ENCODE peak calls at places on chromosomes 4 and X, in seven cellular contexts. M, H, S, Z, T, D and E are unnamed samples.

GRCh38 chr4:150130953-150131352 is 52.7 kb downstream of the DCLK2 start:
- DNase-seq in M (no peak), H (no peak), S (no peak), Z (no peak), T (no peak), D (peak), E (no peak)

GRCh38 chr4:7811536-7812190 is 128.0 kb downstream of the AFAP1 start:
- DNase-seq in M (no peak), H (peak), S (peak), Z (no peak), T (no peak), D (peak), E (peak)

GRCh38 chr4:151646322-151646721 is 114.5 kb downstream of the GATB start:
- DNase-seq in M (no peak), H (no peak), S (no peak), Z (no peak), T (no peak), D (no peak), E (no peak)

GRCh38 chrX:33211356-33212254 is at the start of gene DMD:
- DNase-seq in M (peak), H (peak), S (peak), Z (no peak), T (peak), D (peak), E (peak)

GRCh38 chr4:54539500-54540029 is 118.2 kb upstream of the KIT start:
- DNase-seq in M (peak), H (peak), S (peak), Z (peak), T (no peak), D (peak), E (peak)

GRCh38 chrX:93428497-93428896 is 244.9 kb downstream of the NAP1L3 start:
- DNase-seq in M (no peak), H (no peak), S (no peak), Z (no peak), T (no peak), D (no peak), E (no peak)

GRCh38 chr4:184099541-184099966 is 118.1 kb downstream of the ENPP6 start:
- DNase-seq in M (no peak), H (no peak), S (no peak), Z (no peak), T (no peak), D (peak), E (no peak)

GRCh38 chrX:11130142-11130541 is 19.0 kb downstream of the HCCS start:
- DNase-seq in M (no peak), H (no peak), S (no peak), Z (no peak), T (no peak), D (no peak), E (no peak)

GRCh38 chrX:37825225-37825842 is 22.0 kb downstream of the DYNLT3 start:
- DNase-seq in M (peak), H (no peak), S (peak), Z (peak), T (peak), D (peak), E (peak)

GRCh38 chr4:48127882-48128394 is 6.1 kb downstream of the TXK start:
- DNase-seq in M (peak), H (peak), S (peak), Z (peak), T (peak), D (peak), E (peak)

GRCh38 chrX:49710744-49711319 is 15.0 kb upstream of the PAGE1 start:
- DNase-seq in M (no peak), H (no peak), S (no peak), Z (no peak), T (no peak), D (no peak), E (no peak)

GRCh38 chrX:53374222-53374820 is 48.1 kb downstream of the SMC1A start:
- DNase-seq in M (no peak), H (no peak), S (peak), Z (no peak), T (no peak), D (peak), E (no peak)
- TF ChIP-seq POLR2A in M (no peak), H (no peak), S (no peak), Z (no peak), T (no peak), D (no peak), E (no peak)

DNA sequence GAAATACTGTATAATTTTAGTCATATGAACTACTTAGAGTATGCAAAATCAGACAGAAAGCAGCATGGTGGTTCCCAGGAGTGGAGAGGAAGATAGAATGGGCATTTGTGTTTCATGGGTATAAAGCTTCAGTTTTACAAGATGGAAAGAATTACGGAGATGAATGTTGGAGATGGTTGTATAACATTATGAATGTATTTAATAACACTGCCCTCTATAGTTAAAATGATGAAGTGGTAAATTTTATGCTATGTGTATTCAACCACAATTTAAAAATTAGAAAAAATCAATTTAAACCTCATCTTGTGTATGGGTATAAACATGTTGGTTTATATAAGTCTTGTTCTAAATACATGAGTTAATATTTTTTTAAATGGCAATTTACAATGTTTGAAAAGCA is 521.1 kb downstream of the FSTL5 start:
- DNase-seq in M (peak), H (no peak), S (no peak), Z (no peak), T (no peak), D (no peak), E (no peak)
- TF ChIP-seq CTCF in M (no peak), H (peak), S (no peak), Z (no peak), T (no peak), D (no peak), E (no peak)

DNA sequence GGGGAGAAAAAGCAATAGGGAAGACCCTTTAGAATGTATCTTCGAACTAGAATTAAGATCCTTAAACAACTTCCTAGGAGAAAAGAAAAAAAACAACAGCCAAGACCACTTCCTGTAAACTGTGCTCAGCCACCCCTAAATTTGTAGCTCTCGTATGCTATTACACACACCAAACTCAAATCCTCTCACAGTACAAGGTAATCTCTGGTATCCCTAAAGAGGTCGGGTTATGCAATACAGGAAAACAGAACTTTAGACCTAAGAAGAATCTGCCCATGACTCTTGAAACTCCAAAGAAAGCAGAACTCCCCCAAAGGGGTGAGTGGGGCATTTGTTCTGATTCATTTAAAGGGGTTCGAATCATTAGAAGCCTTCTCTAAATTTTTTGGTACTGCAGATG is 170.9 kb upstream of the CASK start:
- DNase-seq in M (no peak), H (no peak), S (no peak), Z (no peak), T (no peak), D (peak), E (no peak)
- TF ChIP-seq POLR2A in M (no peak), H (no peak), S (no peak), Z (no peak), T (no peak), D (no peak), E (no peak)

GRCh38 chr4:154506253-154506652 is 14.7 kb upstream of the DCHS2 start:
- DNase-seq in M (peak), H (no peak), S (no peak), Z (no peak), T (no peak), D (peak), E (no peak)
- TF ChIP-seq CTCF in M (peak), H (peak), S (peak), Z (peak), T (peak), D (peak), E (peak)